ENCODE peak calls at places on chromosomes 1 and 21, in four cellular contexts. Q, T, O and U are unnamed samples.

GRCh38 chr1:218377143-218377660 is 32.1 kb downstream of the TGFB2 start:
- DNase-seq in O (no peak), Q (peak), T (peak), U (no peak)

GRCh38 chr1:217076902-217077301 is 353.7 kb upstream of the ESRRG start:
- DNase-seq in O (no peak), Q (peak), T (no peak), U (no peak)

GRCh38 chr1:89518116-89518780 is 6.4 kb upstream of the LRRC8B start:
- DNase-seq in Q (peak), O (no peak), T (no peak), U (peak)

GRCh38 chr1:110746644-110747259 is 72.0 kb upstream of the KCNA3 start:
- DNase-seq in T (no peak), O (peak), Q (peak), U (peak)

GRCh38 chr1:67843746-67844145 is 10.5 kb upstream of the GNG12 start:
- DNase-seq in O (no peak), T (no peak), Q (no peak), U (no peak)

GRCh38 chr1:25631750-25632495 is 15.3 kb downstream of the MAN1C1 start:
- DNase-seq in O (no peak), T (no peak), Q (no peak), U (no peak)

GRCh38 chr1:33327587-33328325 is 6.9 kb upstream of the A3GALT2 start:
- DNase-seq in Q (peak), O (peak), T (no peak), U (no peak)

GRCh38 chr1:5770981-5771765 is 221.1 kb downstream of the NPHP4 start:
- DNase-seq in T (no peak), Q (no peak), O (no peak), U (peak)

GRCh38 chr1:201693019-201693372 is 136.0 kb upstream of the IPO9 start:
- DNase-seq in O (peak), Q (no peak), T (no peak), U (no peak)

GRCh38 chr21:42471206-42471605 is 24.8 kb downstream of the RSPH1 start:
- DNase-seq in T (no peak), Q (no peak), O (peak), U (no peak)

GRCh38 chr1:206500046-206500445 is 7.3 kb upstream of the RASSF5 start:
- DNase-seq in T (no peak), O (no peak), Q (no peak), U (no peak)

GRCh38 chr1:89041055-89041707 is 18.5 kb upstream of the GBP3 start:
- DNase-seq in T (no peak), O (no peak), Q (peak), U (no peak)

GRCh38 chr21:18403685-18404084 is at the start of gene TMPRSS15:
- DNase-seq in Q (no peak), O (no peak), T (no peak), U (no peak)

GRCh38 chr1:119268879-119269278 is 99.7 kb upstream of the HAO2 start:
- DNase-seq in Q (no peak), T (no peak), O (no peak), U (no peak)

GRCh38 chr1:209746469-209747269 is 9.2 kb upstream of the TRAF3IP3 start:
- DNase-seq in O (no peak), T (no peak), Q (no peak), U (no peak)

GRCh38 chr1:228147768-228148167 is 2.0 kb upstream of the GJC2 start:
- DNase-seq in Q (no peak), T (no peak), O (no peak), U (no peak)
- TF ChIP-seq POLR2A in Q (no peak), T (no peak), O (no peak), U (no peak)

GRCh38 chr1:240239309-240239708 is 147.6 kb downstream of the FMN2 start:
- DNase-seq in T (no peak), O (no peak), Q (no peak), U (no peak)
- H3K27ac ChIP-seq in T (no peak), O (no peak), Q (no peak), U (no peak)

GRCh38 chr1:155135416-155136197 is at the start of gene SLC50A1:
- DNase-seq in O (peak), Q (peak), T (peak), U (peak)
- TF ChIP-seq POLR2A in O (peak), Q (peak), T (peak), U (peak)

GRCh38 chr1:13828454-13829151 is 128.6 kb downstream of the PRDM2 start:
- DNase-seq in T (peak), Q (no peak), O (peak), U (peak)

GRCh38 chr1:13824626-13825025 is 124.6 kb downstream of the PRDM2 start:
- DNase-seq in O (no peak), T (no peak), Q (no peak), U (no peak)

GRCh38 chr1:13825033-13825432 is 125.0 kb downstream of the PRDM2 start:
- DNase-seq in T (no peak), O (no peak), Q (peak), U (no peak)

GRCh38 chr1:13823936-13824335 is 123.9 kb downstream of the PRDM2 start:
- DNase-seq in Q (no peak), T (no peak), O (no peak), U (peak)

DNA sequence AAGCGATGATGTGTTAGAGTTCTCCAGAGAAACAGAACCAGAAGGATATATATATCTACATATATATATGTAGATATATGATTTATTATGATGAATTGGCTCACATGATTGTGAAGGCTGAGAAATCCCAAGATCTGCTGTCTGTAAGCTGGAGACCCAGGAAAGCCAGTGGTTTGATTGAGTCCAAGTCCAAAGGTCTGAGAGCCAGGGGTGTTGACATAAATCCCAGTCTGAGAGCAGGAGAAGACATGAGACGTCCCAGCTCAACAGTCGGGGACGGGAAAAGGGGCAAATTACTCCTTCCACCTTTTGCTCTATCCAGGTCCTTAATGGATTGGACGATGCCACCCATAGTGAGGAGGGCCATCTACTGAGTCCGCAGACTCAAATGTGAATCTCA is 126.6 kb downstream of the PRDM2 start:
- DNase-seq in T (no peak), Q (no peak), O (no peak), U (no peak)
- H3K27ac ChIP-seq in T (no peak), Q (no peak), O (no peak), U (no peak)

GRCh38 chr1:204152310-204153044 is 633 bp upstream of the ETNK2 start:
- DNase-seq in Q (no peak), T (no peak), O (no peak), U (peak)

GRCh38 chr1:204149635-204150565 is 1.9 kb downstream of the ETNK2 start:
- DNase-seq in O (no peak), T (no peak), Q (no peak), U (peak)

GRCh38 chr1:204153667-204154066 is 1.8 kb upstream of the ETNK2 start:
- DNase-seq in Q (no peak), O (no peak), T (no peak), U (no peak)

GRCh38 chr1:204150702-204151561 is 912 bp downstream of the ETNK2 start:
- DNase-seq in Q (no peak), T (no peak), O (no peak), U (peak)

DNA sequence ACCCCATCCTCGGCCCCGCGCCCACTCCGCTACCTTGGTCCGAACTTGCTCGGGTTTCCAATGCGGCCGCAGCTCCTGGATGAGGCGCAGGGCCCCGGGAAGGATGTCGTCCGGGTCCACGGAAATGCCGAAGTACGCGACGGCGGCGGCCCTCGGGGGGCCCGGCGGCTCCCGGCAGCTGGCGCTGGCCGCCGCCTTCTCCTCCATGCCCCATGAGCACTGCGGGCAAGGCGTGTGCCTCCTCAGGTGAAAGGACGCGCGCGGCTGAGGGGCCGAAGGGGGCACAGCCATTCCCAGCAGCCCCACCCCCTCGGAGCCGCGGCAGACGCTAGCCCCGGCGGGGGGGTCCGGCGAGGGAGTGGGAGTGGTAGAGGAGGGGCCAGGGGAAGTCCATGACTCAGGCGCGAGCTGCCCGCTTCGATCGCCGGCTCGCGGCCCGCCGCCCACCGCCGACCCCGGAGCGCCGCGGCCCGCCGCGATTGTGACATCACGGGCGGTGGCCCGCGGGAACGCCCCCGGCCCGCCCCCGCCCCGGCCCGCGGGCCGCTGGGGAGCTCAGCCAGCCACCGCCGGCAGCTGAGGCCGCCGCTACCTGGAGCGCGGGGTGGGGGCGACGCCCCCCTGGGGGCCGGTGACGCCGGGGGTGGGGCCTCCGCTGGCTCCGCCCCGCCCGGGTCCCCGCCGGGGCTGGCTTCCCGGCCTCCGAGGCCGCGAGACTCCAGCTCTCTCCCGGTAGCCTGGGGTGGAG is at the start of gene ETNK2:
- DNase-seq in T (peak), Q (peak), O (peak), U (peak)
- TF ChIP-seq POLR2A in T (no peak), Q (no peak), O (no peak), U (no peak)